ENCODE peak calls at places on chromosomes 4 and X, in seven cellular contexts. One of them, this sample, is unnamed.

GRCh38 chrX:77527233-77528001 is 80.2 kb downstream of the FGF16 start:
- DNase-seq in tibial artery: no peak
- DNase-seq in dorsolateral prefrontal cortex: peak; percentile 3
- DNase-seq in WERI-Rb-1: no peak
- DNase-seq in activated CD8-positive, alpha-beta T cell treated with anti-CD3 and anti-CD28 coated beads for 36 hours: no peak
- DNase-seq in pancreas: peak; percentile 27
- DNase-seq in endodermal cell: peak; percentile 64
- DNase-seq in this sample: no peak

GRCh38 chr4:130808492-130808891 is 1712.5 kb downstream of the C4orf33 start:
- DNase-seq in tibial artery: no peak
- DNase-seq in dorsolateral prefrontal cortex: no peak
- DNase-seq in WERI-Rb-1: no peak
- DNase-seq in activated CD8-positive, alpha-beta T cell treated with anti-CD3 and anti-CD28 coated beads for 36 hours: no peak
- DNase-seq in pancreas: no peak
- DNase-seq in endodermal cell: no peak
- DNase-seq in this sample: no peak

GRCh38 chr4:37958932-37959331 is 1.3 kb upstream of the PTTG2 start:
- DNase-seq in tibial artery: no peak
- DNase-seq in dorsolateral prefrontal cortex: no peak
- DNase-seq in WERI-Rb-1: no peak
- DNase-seq in activated CD8-positive, alpha-beta T cell treated with anti-CD3 and anti-CD28 coated beads for 36 hours: no peak
- DNase-seq in pancreas: no peak
- DNase-seq in endodermal cell: no peak
- DNase-seq in this sample: no peak

GRCh38 chrX:8784162-8784561 is 17.0 kb downstream of the FAM9A start:
- DNase-seq in tibial artery: no peak
- DNase-seq in dorsolateral prefrontal cortex: no peak
- DNase-seq in WERI-Rb-1: no peak
- DNase-seq in activated CD8-positive, alpha-beta T cell treated with anti-CD3 and anti-CD28 coated beads for 36 hours: no peak
- DNase-seq in pancreas: peak; percentile 49
- DNase-seq in endodermal cell: no peak
- DNase-seq in this sample: no peak

GRCh38 chrX:13742397-13743176 is 8.0 kb downstream of the OFD1 start:
- DNase-seq in tibial artery: no peak
- DNase-seq in dorsolateral prefrontal cortex: no peak
- DNase-seq in WERI-Rb-1: no peak
- DNase-seq in activated CD8-positive, alpha-beta T cell treated with anti-CD3 and anti-CD28 coated beads for 36 hours: peak; percentile 67
- DNase-seq in pancreas: no peak
- DNase-seq in endodermal cell: no peak
- DNase-seq in this sample: peak; percentile 63

GRCh38 chr4:142815834-142816233 is 30.3 kb downstream of the INPP4B start:
- DNase-seq in tibial artery: no peak
- DNase-seq in dorsolateral prefrontal cortex: no peak
- DNase-seq in WERI-Rb-1: no peak
- DNase-seq in activated CD8-positive, alpha-beta T cell treated with anti-CD3 and anti-CD28 coated beads for 36 hours: peak; percentile 50
- DNase-seq in pancreas: no peak
- DNase-seq in endodermal cell: no peak
- DNase-seq in this sample: no peak

GRCh38 chrX:10529344-10529743 is 91.0 kb downstream of the MID1 start:
- DNase-seq in tibial artery: no peak
- DNase-seq in dorsolateral prefrontal cortex: no peak
- DNase-seq in WERI-Rb-1: no peak
- DNase-seq in activated CD8-positive, alpha-beta T cell treated with anti-CD3 and anti-CD28 coated beads for 36 hours: no peak
- DNase-seq in pancreas: no peak
- DNase-seq in endodermal cell: no peak
- DNase-seq in this sample: no peak

GRCh38 chr4:168654206-168655174 is 157.6 kb downstream of the PALLD start:
- DNase-seq in tibial artery: no peak
- DNase-seq in dorsolateral prefrontal cortex: no peak
- DNase-seq in WERI-Rb-1: no peak
- DNase-seq in activated CD8-positive, alpha-beta T cell treated with anti-CD3 and anti-CD28 coated beads for 36 hours: no peak
- DNase-seq in pancreas: no peak
- DNase-seq in endodermal cell: peak; percentile 63
- DNase-seq in this sample: no peak

GRCh38 chr4:183375156-183375555 is 52.9 kb upstream of the CLDN24 start:
- DNase-seq in tibial artery: no peak
- DNase-seq in dorsolateral prefrontal cortex: no peak
- DNase-seq in WERI-Rb-1: peak; percentile 89
- DNase-seq in activated CD8-positive, alpha-beta T cell treated with anti-CD3 and anti-CD28 coated beads for 36 hours: no peak
- DNase-seq in pancreas: no peak
- DNase-seq in endodermal cell: no peak
- DNase-seq in this sample: no peak

GRCh38 chr4:2261110-2261852 is 628 bp downstream of the MXD4 start:
- DNase-seq in tibial artery: peak; percentile 36
- DNase-seq in dorsolateral prefrontal cortex: peak; percentile 33
- DNase-seq in WERI-Rb-1: peak; percentile 28
- DNase-seq in activated CD8-positive, alpha-beta T cell treated with anti-CD3 and anti-CD28 coated beads for 36 hours: peak; percentile 62
- DNase-seq in pancreas: peak; percentile 86
- DNase-seq in endodermal cell: peak; percentile 76
- DNase-seq in this sample: peak; percentile 84

GRCh38 chrX:40148439-40149285 is 50.9 kb upstream of the BCOR start:
- DNase-seq in tibial artery: no peak
- DNase-seq in dorsolateral prefrontal cortex: no peak
- DNase-seq in WERI-Rb-1: no peak
- DNase-seq in activated CD8-positive, alpha-beta T cell treated with anti-CD3 and anti-CD28 coated beads for 36 hours: no peak
- DNase-seq in pancreas: peak; percentile 29
- DNase-seq in endodermal cell: peak; percentile 87
- DNase-seq in this sample: peak; percentile 39

GRCh38 chrX:24463077-24463476 is 2.0 kb upstream of the PDK3 start:
- DNase-seq in tibial artery: no peak
- DNase-seq in dorsolateral prefrontal cortex: no peak
- DNase-seq in WERI-Rb-1: no peak
- DNase-seq in activated CD8-positive, alpha-beta T cell treated with anti-CD3 and anti-CD28 coated beads for 36 hours: no peak
- DNase-seq in pancreas: no peak
- DNase-seq in endodermal cell: no peak
- DNase-seq in this sample: no peak

GRCh38 chrX:34140816-34141215 is 8.7 kb upstream of the FAM47A start:
- DNase-seq in tibial artery: no peak
- DNase-seq in dorsolateral prefrontal cortex: no peak
- DNase-seq in WERI-Rb-1: no peak
- DNase-seq in activated CD8-positive, alpha-beta T cell treated with anti-CD3 and anti-CD28 coated beads for 36 hours: no peak
- DNase-seq in pancreas: no peak
- DNase-seq in endodermal cell: no peak
- DNase-seq in this sample: no peak
- TF ChIP-seq CTCF in tibial artery: no peak
- TF ChIP-seq CTCF in dorsolateral prefrontal cortex: no peak
- TF ChIP-seq CTCF in WERI-Rb-1: no peak
- TF ChIP-seq CTCF in activated CD8-positive, alpha-beta T cell treated with anti-CD3 and anti-CD28 coated beads for 36 hours: no peak
- TF ChIP-seq CTCF in pancreas: no peak
- TF ChIP-seq CTCF in endodermal cell: no peak
- TF ChIP-seq CTCF in this sample: no peak

DNA sequence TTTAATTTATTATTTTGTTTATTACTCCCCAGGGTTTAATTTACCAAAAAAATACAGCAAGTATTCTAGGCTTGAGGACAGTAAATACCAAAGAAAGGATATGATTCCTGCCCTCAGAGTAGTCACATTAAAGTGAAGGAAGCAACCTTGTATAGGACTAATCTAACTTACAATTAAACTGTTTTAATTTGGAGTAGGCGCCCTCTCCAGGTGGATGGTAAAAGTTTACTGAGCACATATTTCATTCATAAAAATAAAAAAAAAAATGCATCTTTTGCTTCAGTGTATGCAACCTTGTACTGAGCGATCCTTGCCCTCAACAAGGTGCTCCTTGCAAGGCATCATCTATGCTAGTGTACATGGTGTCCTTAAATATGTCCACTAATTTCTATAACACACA is 72.0 kb upstream of the MAGEB16 start:
- DNase-seq in tibial artery: no peak
- DNase-seq in dorsolateral prefrontal cortex: no peak
- DNase-seq in WERI-Rb-1: no peak
- DNase-seq in activated CD8-positive, alpha-beta T cell treated with anti-CD3 and anti-CD28 coated beads for 36 hours: no peak
- DNase-seq in pancreas: no peak
- DNase-seq in endodermal cell: no peak
- DNase-seq in this sample: no peak
- TF ChIP-seq CTCF in tibial artery: no peak
- TF ChIP-seq CTCF in dorsolateral prefrontal cortex: no peak
- TF ChIP-seq CTCF in WERI-Rb-1: no peak
- TF ChIP-seq CTCF in activated CD8-positive, alpha-beta T cell treated with anti-CD3 and anti-CD28 coated beads for 36 hours: no peak
- TF ChIP-seq CTCF in pancreas: no peak
- TF ChIP-seq CTCF in endodermal cell: peak; percentile 57
- TF ChIP-seq CTCF in this sample: no peak

GRCh38 chr4:185562531-185562930 is 27.2 kb upstream of the PDLIM3 start:
- DNase-seq in tibial artery: no peak
- DNase-seq in dorsolateral prefrontal cortex: no peak
- DNase-seq in WERI-Rb-1: no peak
- DNase-seq in activated CD8-positive, alpha-beta T cell treated with anti-CD3 and anti-CD28 coated beads for 36 hours: no peak
- DNase-seq in pancreas: no peak
- DNase-seq in endodermal cell: no peak
- DNase-seq in this sample: no peak
- TF ChIP-seq CTCF in tibial artery: no peak
- TF ChIP-seq CTCF in dorsolateral prefrontal cortex: no peak
- TF ChIP-seq CTCF in WERI-Rb-1: no peak
- TF ChIP-seq CTCF in activated CD8-positive, alpha-beta T cell treated with anti-CD3 and anti-CD28 coated beads for 36 hours: no peak
- TF ChIP-seq CTCF in pancreas: no peak
- TF ChIP-seq CTCF in endodermal cell: no peak
- TF ChIP-seq CTCF in this sample: no peak

GRCh38 chrX:31349515-31349914 is 277.7 kb upstream of the FTHL17 start:
- DNase-seq in tibial artery: no peak
- DNase-seq in dorsolateral prefrontal cortex: no peak
- DNase-seq in WERI-Rb-1: no peak
- DNase-seq in activated CD8-positive, alpha-beta T cell treated with anti-CD3 and anti-CD28 coated beads for 36 hours: no peak
- DNase-seq in pancreas: no peak
- DNase-seq in endodermal cell: no peak
- DNase-seq in this sample: no peak

GRCh38 chrX:31356501-31357263 is 284.8 kb upstream of the FTHL17 start:
- DNase-seq in tibial artery: no peak
- DNase-seq in dorsolateral prefrontal cortex: no peak
- DNase-seq in WERI-Rb-1: no peak
- DNase-seq in activated CD8-positive, alpha-beta T cell treated with anti-CD3 and anti-CD28 coated beads for 36 hours: no peak
- DNase-seq in pancreas: no peak
- DNase-seq in endodermal cell: no peak
- DNase-seq in this sample: no peak

GRCh38 chrX:31355206-31355955 is 283.5 kb upstream of the FTHL17 start:
- DNase-seq in tibial artery: no peak
- DNase-seq in dorsolateral prefrontal cortex: no peak
- DNase-seq in WERI-Rb-1: no peak
- DNase-seq in activated CD8-positive, alpha-beta T cell treated with anti-CD3 and anti-CD28 coated beads for 36 hours: no peak
- DNase-seq in pancreas: no peak
- DNase-seq in endodermal cell: no peak
- DNase-seq in this sample: no peak

GRCh38 chrX:31350808-31351074 is 278.9 kb upstream of the FTHL17 start:
- DNase-seq in tibial artery: no peak
- DNase-seq in dorsolateral prefrontal cortex: no peak
- DNase-seq in WERI-Rb-1: no peak
- DNase-seq in activated CD8-positive, alpha-beta T cell treated with anti-CD3 and anti-CD28 coated beads for 36 hours: no peak
- DNase-seq in pancreas: no peak
- DNase-seq in endodermal cell: no peak
- DNase-seq in this sample: no peak

DNA sequence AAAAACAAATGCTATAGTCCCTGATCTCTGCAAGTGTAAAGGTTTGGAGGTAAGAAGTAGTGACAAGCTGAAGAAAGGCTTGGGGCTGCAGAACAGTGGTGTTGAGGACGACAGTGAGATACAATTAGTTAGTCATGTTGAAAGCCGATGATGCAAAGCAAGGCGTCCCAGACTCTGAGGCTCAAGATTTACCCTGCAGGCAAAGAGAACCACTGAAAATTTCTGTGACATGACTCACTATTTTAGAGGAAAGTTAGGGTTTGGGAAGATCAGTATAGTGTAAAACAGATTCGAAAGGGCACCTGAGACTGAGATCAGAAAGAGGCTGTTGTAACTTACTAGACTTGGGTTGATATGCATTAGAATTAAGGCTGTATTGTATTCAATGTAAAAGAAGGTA is 281.3 kb upstream of the FTHL17 start:
- DNase-seq in tibial artery: no peak
- DNase-seq in dorsolateral prefrontal cortex: no peak
- DNase-seq in WERI-Rb-1: no peak
- DNase-seq in activated CD8-positive, alpha-beta T cell treated with anti-CD3 and anti-CD28 coated beads for 36 hours: no peak
- DNase-seq in pancreas: no peak
- DNase-seq in endodermal cell: no peak
- DNase-seq in this sample: no peak
- TF ChIP-seq CTCF in tibial artery: no peak
- TF ChIP-seq CTCF in dorsolateral prefrontal cortex: no peak
- TF ChIP-seq CTCF in WERI-Rb-1: no peak
- TF ChIP-seq CTCF in activated CD8-positive, alpha-beta T cell treated with anti-CD3 and anti-CD28 coated beads for 36 hours: no peak
- TF ChIP-seq CTCF in pancreas: no peak
- TF ChIP-seq CTCF in endodermal cell: no peak
- TF ChIP-seq CTCF in this sample: no peak

GRCh38 chrX:64642482-64642881 is 247.2 kb upstream of the MTMR8 start:
- DNase-seq in tibial artery: no peak
- DNase-seq in dorsolateral prefrontal cortex: no peak
- DNase-seq in WERI-Rb-1: peak; percentile 24
- DNase-seq in activated CD8-positive, alpha-beta T cell treated with anti-CD3 and anti-CD28 coated beads for 36 hours: peak; percentile 28
- DNase-seq in pancreas: no peak
- DNase-seq in endodermal cell: peak; percentile 57
- DNase-seq in this sample: peak; percentile 4
- TF ChIP-seq CTCF in tibial artery: no peak
- TF ChIP-seq CTCF in dorsolateral prefrontal cortex: no peak
- TF ChIP-seq CTCF in WERI-Rb-1: peak; percentile 59
- TF ChIP-seq CTCF in activated CD8-positive, alpha-beta T cell treated with anti-CD3 and anti-CD28 coated beads for 36 hours: no peak
- TF ChIP-seq CTCF in pancreas: no peak
- TF ChIP-seq CTCF in endodermal cell: peak; percentile 60
- TF ChIP-seq CTCF in this sample: peak; percentile 60